ENCODE peak calls at places on chromosomes 4 and X, in five cellular contexts. One of them, this sample, is unnamed.

GRCh38 chr4:15586046-15586445 is 69.1 kb downstream of the FBXL5 start:
- DNase-seq in foreskin fibroblast: peak
- DNase-seq in A549: no peak
- DNase-seq in small intestine: no peak
- DNase-seq in CD4-positive, CD25-positive, alpha-beta regulatory T cell: no peak
- DNase-seq in this sample: peak

GRCh38 chr4:168694669-168695068 is 197.8 kb downstream of the PALLD start:
- DNase-seq in foreskin fibroblast: peak
- DNase-seq in A549: peak
- DNase-seq in small intestine: no peak
- DNase-seq in CD4-positive, CD25-positive, alpha-beta regulatory T cell: no peak
- DNase-seq in this sample: peak

GRCh38 chr4:73919691-73920090 is 50.5 kb downstream of the CXCL1 start:
- DNase-seq in foreskin fibroblast: peak
- DNase-seq in A549: no peak
- DNase-seq in small intestine: no peak
- DNase-seq in CD4-positive, CD25-positive, alpha-beta regulatory T cell: no peak
- DNase-seq in this sample: no peak

GRCh38 chr4:8770518-8771257 is 101.0 kb downstream of the HMX1 start:
- DNase-seq in foreskin fibroblast: no peak
- DNase-seq in A549: no peak
- DNase-seq in small intestine: no peak
- DNase-seq in CD4-positive, CD25-positive, alpha-beta regulatory T cell: no peak
- DNase-seq in this sample: no peak

GRCh38 chr4:180717451-180717850 is 1525.8 kb upstream of the TENM3 start:
- DNase-seq in foreskin fibroblast: no peak
- DNase-seq in A549: no peak
- DNase-seq in small intestine: no peak
- DNase-seq in CD4-positive, CD25-positive, alpha-beta regulatory T cell: no peak
- DNase-seq in this sample: peak

GRCh38 chrX:10017866-10018265 is 50.7 kb downstream of the CLDN34 start:
- DNase-seq in foreskin fibroblast: peak
- DNase-seq in A549: peak
- DNase-seq in small intestine: peak
- DNase-seq in CD4-positive, CD25-positive, alpha-beta regulatory T cell: no peak
- DNase-seq in this sample: peak

GRCh38 chr4:182470215-182470614 is 227.0 kb downstream of the TENM3 start:
- DNase-seq in foreskin fibroblast: no peak
- DNase-seq in A549: no peak
- DNase-seq in small intestine: no peak
- DNase-seq in CD4-positive, CD25-positive, alpha-beta regulatory T cell: no peak
- DNase-seq in this sample: no peak

GRCh38 chr4:14961292-14961691 is 41.0 kb upstream of the CPEB2 start:
- DNase-seq in foreskin fibroblast: no peak
- DNase-seq in A549: no peak
- DNase-seq in small intestine: peak
- DNase-seq in CD4-positive, CD25-positive, alpha-beta regulatory T cell: no peak
- DNase-seq in this sample: no peak

GRCh38 chrX:11407331-11408110 is 114.3 kb downstream of the AMELX start:
- DNase-seq in foreskin fibroblast: no peak
- DNase-seq in A549: no peak
- DNase-seq in small intestine: no peak
- DNase-seq in CD4-positive, CD25-positive, alpha-beta regulatory T cell: no peak
- DNase-seq in this sample: no peak

GRCh38 chr4:158129649-158130048 is 43.2 kb downstream of the GASK1B start:
- DNase-seq in foreskin fibroblast: peak
- DNase-seq in A549: no peak
- DNase-seq in small intestine: no peak
- DNase-seq in CD4-positive, CD25-positive, alpha-beta regulatory T cell: no peak
- DNase-seq in this sample: no peak

GRCh38 chr4:153019906-153020305 is 83.8 kb downstream of the FHDC1 start:
- DNase-seq in foreskin fibroblast: no peak
- DNase-seq in A549: no peak
- DNase-seq in small intestine: no peak
- DNase-seq in CD4-positive, CD25-positive, alpha-beta regulatory T cell: no peak
- DNase-seq in this sample: no peak

GRCh38 chrX:150680974-150681373 is 12.2 kb upstream of the MTMR1 start:
- DNase-seq in foreskin fibroblast: peak
- DNase-seq in A549: peak
- DNase-seq in small intestine: peak
- DNase-seq in CD4-positive, CD25-positive, alpha-beta regulatory T cell: peak
- DNase-seq in this sample: no peak

GRCh38 chrX:136541294-136541693 is 9.3 kb downstream of the VGLL1 start:
- DNase-seq in foreskin fibroblast: no peak
- DNase-seq in A549: no peak
- DNase-seq in small intestine: no peak
- DNase-seq in CD4-positive, CD25-positive, alpha-beta regulatory T cell: no peak
- DNase-seq in this sample: no peak

GRCh38 chrX:105870465-105870864 is 48.1 kb downstream of the NRK start:
- DNase-seq in foreskin fibroblast: peak
- DNase-seq in A549: no peak
- DNase-seq in small intestine: peak
- DNase-seq in CD4-positive, CD25-positive, alpha-beta regulatory T cell: no peak
- DNase-seq in this sample: no peak

GRCh38 chr4:185710487-185710995 is 101.5 kb downstream of the SORBS2 start:
- DNase-seq in foreskin fibroblast: no peak
- DNase-seq in A549: no peak
- DNase-seq in small intestine: no peak
- DNase-seq in CD4-positive, CD25-positive, alpha-beta regulatory T cell: no peak
- DNase-seq in this sample: peak

GRCh38 chr4:16693040-16693506 is 205.4 kb downstream of the LDB2 start:
- DNase-seq in foreskin fibroblast: no peak
- DNase-seq in A549: no peak
- DNase-seq in small intestine: no peak
- DNase-seq in CD4-positive, CD25-positive, alpha-beta regulatory T cell: no peak
- DNase-seq in this sample: no peak

GRCh38 chr4:183798921-183799307 is 106.2 kb upstream of the STOX2 start:
- DNase-seq in foreskin fibroblast: no peak
- DNase-seq in A549: no peak
- DNase-seq in small intestine: no peak
- DNase-seq in CD4-positive, CD25-positive, alpha-beta regulatory T cell: peak
- DNase-seq in this sample: no peak

GRCh38 chr4:24980064-24980690 is 50.6 kb downstream of the LGI2 start:
- DNase-seq in foreskin fibroblast: peak
- DNase-seq in A549: peak
- DNase-seq in small intestine: peak
- DNase-seq in CD4-positive, CD25-positive, alpha-beta regulatory T cell: peak
- DNase-seq in this sample: peak

GRCh38 chrX:1587161-1587560 is 4.2 kb upstream of the AKAP17A start:
- DNase-seq in foreskin fibroblast: no peak
- DNase-seq in A549: no peak
- DNase-seq in small intestine: no peak
- DNase-seq in CD4-positive, CD25-positive, alpha-beta regulatory T cell: no peak
- DNase-seq in this sample: no peak

GRCh38 chr4:37653601-37654000 is 32.6 kb downstream of the RELL1 start:
- DNase-seq in foreskin fibroblast: peak
- DNase-seq in A549: no peak
- DNase-seq in small intestine: no peak
- DNase-seq in CD4-positive, CD25-positive, alpha-beta regulatory T cell: no peak
- DNase-seq in this sample: no peak

GRCh38 chr4:72558655-72559054 is 10.4 kb downstream of the ADAMTS3 start:
- DNase-seq in foreskin fibroblast: no peak
- DNase-seq in A549: no peak
- DNase-seq in small intestine: no peak
- DNase-seq in CD4-positive, CD25-positive, alpha-beta regulatory T cell: no peak
- DNase-seq in this sample: no peak

GRCh38 chr4:148116264-148116663 is 325.9 kb downstream of the NR3C2 start:
- DNase-seq in foreskin fibroblast: peak
- DNase-seq in A549: no peak
- DNase-seq in small intestine: no peak
- DNase-seq in CD4-positive, CD25-positive, alpha-beta regulatory T cell: no peak
- DNase-seq in this sample: peak

GRCh38 chr4:88573995-88574394 is 18.3 kb upstream of the HERC3 start:
- DNase-seq in foreskin fibroblast: peak
- DNase-seq in A549: peak
- DNase-seq in small intestine: no peak
- DNase-seq in CD4-positive, CD25-positive, alpha-beta regulatory T cell: no peak
- DNase-seq in this sample: no peak

DNA sequence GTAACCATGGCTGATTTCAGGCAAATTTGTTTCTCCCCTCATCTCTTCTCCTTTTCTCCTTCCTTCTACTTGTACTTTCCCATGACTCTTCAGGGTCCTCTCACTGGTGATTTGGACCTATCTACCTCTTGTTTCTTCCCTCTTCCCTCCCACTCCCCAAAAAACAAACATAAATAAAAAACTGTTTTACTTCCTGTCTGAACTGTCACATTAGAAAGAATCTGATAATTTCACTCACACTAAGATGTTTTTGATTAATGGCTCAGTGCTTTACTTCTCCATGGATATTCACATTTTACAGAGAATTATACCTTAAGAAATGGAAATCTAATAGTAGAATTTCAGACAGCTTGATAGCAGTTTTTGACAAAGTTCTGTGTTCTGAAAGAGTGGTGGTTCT is 7.2 kb downstream of the STK26 start:
- DNase-seq in foreskin fibroblast: no peak
- DNase-seq in A549: no peak
- DNase-seq in small intestine: no peak
- DNase-seq in CD4-positive, CD25-positive, alpha-beta regulatory T cell: no peak
- DNase-seq in this sample: no peak
- H3K4me3 ChIP-seq in foreskin fibroblast: no peak
- H3K4me3 ChIP-seq in A549: no peak
- H3K4me3 ChIP-seq in small intestine: no peak
- H3K4me3 ChIP-seq in CD4-positive, CD25-positive, alpha-beta regulatory T cell: no peak
- H3K4me3 ChIP-seq in this sample: no peak

DNA sequence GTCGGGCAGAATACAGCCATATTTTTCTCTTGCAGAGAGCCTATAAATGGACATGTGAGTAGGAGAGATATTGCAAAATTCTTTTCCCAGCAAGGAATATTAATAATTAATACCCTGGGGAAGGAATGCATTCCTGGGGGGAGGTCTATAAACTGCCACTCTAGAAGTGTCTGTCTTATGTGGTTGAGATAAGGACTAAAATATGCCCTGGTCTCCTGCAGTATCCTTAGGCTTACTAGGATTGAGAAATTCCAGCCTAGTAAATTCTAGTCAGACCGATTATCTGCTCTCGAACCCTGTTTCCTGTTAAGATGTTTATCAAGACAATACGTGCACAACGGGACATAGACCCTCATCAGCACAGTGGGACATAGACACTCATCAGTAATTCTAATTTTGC is 872.6 kb downstream of the FSTL5 start:
- DNase-seq in foreskin fibroblast: peak
- DNase-seq in A549: no peak
- DNase-seq in small intestine: no peak
- DNase-seq in CD4-positive, CD25-positive, alpha-beta regulatory T cell: no peak
- DNase-seq in this sample: no peak
- H3K4me3 ChIP-seq in foreskin fibroblast: no peak
- H3K4me3 ChIP-seq in A549: no peak
- H3K4me3 ChIP-seq in small intestine: no peak
- H3K4me3 ChIP-seq in CD4-positive, CD25-positive, alpha-beta regulatory T cell: no peak
- H3K4me3 ChIP-seq in this sample: no peak

GRCh38 chr4:53587123-53587522 is 4.2 kb downstream of the LNX1 start:
- DNase-seq in foreskin fibroblast: no peak
- DNase-seq in A549: peak
- DNase-seq in small intestine: peak
- DNase-seq in CD4-positive, CD25-positive, alpha-beta regulatory T cell: no peak
- DNase-seq in this sample: no peak

GRCh38 chr4:53592128-53592527 is 842 bp upstream of the LNX1 start:
- DNase-seq in foreskin fibroblast: no peak
- DNase-seq in A549: no peak
- DNase-seq in small intestine: peak
- DNase-seq in CD4-positive, CD25-positive, alpha-beta regulatory T cell: no peak
- DNase-seq in this sample: no peak

GRCh38 chr4:53591372-53591892 is at the start of gene LNX1:
- DNase-seq in foreskin fibroblast: no peak
- DNase-seq in A549: no peak
- DNase-seq in small intestine: peak
- DNase-seq in CD4-positive, CD25-positive, alpha-beta regulatory T cell: no peak
- DNase-seq in this sample: no peak

GRCh38 chr4:53586121-53586816 is 5.0 kb downstream of the LNX1 start:
- DNase-seq in foreskin fibroblast: peak
- DNase-seq in A549: no peak
- DNase-seq in small intestine: no peak
- DNase-seq in CD4-positive, CD25-positive, alpha-beta regulatory T cell: no peak
- DNase-seq in this sample: peak

GRCh38 chr4:53589511-53589910 is 1.8 kb downstream of the LNX1 start:
- DNase-seq in foreskin fibroblast: no peak
- DNase-seq in A549: no peak
- DNase-seq in small intestine: peak
- DNase-seq in CD4-positive, CD25-positive, alpha-beta regulatory T cell: no peak
- DNase-seq in this sample: no peak
- H3K4me3 ChIP-seq in foreskin fibroblast: no peak
- H3K4me3 ChIP-seq in A549: no peak
- H3K4me3 ChIP-seq in small intestine: peak
- H3K4me3 ChIP-seq in CD4-positive, CD25-positive, alpha-beta regulatory T cell: no peak
- H3K4me3 ChIP-seq in this sample: no peak

DNA sequence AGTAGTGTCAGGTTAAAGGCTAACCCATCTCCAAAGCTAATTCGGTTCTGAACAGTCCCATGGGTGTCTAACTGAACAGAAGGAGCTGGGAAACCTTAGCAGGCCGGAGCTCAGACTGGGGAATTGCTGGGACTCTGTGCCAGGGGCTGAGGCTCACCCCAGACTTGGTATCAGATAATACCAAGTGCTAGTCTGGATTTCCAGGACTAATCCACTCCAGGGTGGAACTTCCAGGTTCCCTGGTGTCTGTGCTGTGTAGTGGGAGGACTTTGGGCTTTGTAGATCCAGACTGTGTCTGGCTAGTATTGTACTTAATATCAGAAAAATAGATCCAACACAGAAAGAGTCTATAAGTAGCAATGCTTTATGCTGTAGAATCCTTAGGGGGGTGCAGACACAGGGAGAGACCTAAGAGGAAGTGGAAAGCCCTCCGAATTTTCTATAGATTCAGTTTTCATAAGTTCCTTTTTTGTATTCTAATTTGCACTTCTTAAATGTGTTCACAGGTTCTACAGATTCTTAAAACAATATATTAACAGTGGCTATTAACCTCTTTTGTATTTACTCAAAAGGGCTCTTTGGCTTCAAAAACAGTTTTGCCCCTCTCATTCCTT is 4.1 kb downstream of the ZNF827 start:
- DNase-seq in foreskin fibroblast: no peak
- DNase-seq in A549: no peak
- DNase-seq in small intestine: peak
- DNase-seq in CD4-positive, CD25-positive, alpha-beta regulatory T cell: no peak
- DNase-seq in this sample: no peak
- H3K4me3 ChIP-seq in foreskin fibroblast: no peak
- H3K4me3 ChIP-seq in A549: no peak
- H3K4me3 ChIP-seq in small intestine: no peak
- H3K4me3 ChIP-seq in CD4-positive, CD25-positive, alpha-beta regulatory T cell: no peak
- H3K4me3 ChIP-seq in this sample: no peak

DNA sequence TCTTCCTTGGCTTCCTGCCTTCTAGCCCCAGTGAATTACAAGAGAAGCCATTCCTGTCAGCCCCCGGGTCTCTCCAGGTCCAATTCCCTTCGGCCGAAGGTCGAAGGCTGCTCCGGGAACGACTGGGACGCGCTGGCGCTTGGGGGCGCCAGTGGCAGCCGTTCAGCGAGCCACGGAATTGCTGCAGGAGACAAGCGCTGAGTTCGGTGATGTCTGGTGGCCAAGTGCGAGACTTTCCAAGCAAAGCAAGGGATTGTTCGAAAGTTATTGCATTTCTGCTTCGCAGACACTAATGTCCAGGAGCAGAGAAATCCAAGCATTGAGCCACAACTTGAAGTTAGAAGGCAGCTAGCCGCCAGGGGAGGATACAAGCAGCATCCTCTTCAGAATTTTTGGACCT is 1.1 kb upstream of the DKK2 start:
- DNase-seq in foreskin fibroblast: peak
- DNase-seq in A549: no peak
- DNase-seq in small intestine: peak
- DNase-seq in CD4-positive, CD25-positive, alpha-beta regulatory T cell: no peak
- DNase-seq in this sample: no peak
- H3K4me3 ChIP-seq in foreskin fibroblast: peak
- H3K4me3 ChIP-seq in A549: no peak
- H3K4me3 ChIP-seq in small intestine: no peak
- H3K4me3 ChIP-seq in CD4-positive, CD25-positive, alpha-beta regulatory T cell: no peak
- H3K4me3 ChIP-seq in this sample: peak

GRCh38 chr4:128381748-128382559 is 94.3 kb upstream of the PGRMC2 start:
- DNase-seq in foreskin fibroblast: no peak
- DNase-seq in A549: no peak
- DNase-seq in small intestine: no peak
- DNase-seq in CD4-positive, CD25-positive, alpha-beta regulatory T cell: no peak
- DNase-seq in this sample: no peak
- H3K4me3 ChIP-seq in foreskin fibroblast: no peak
- H3K4me3 ChIP-seq in A549: no peak
- H3K4me3 ChIP-seq in small intestine: no peak
- H3K4me3 ChIP-seq in CD4-positive, CD25-positive, alpha-beta regulatory T cell: no peak
- H3K4me3 ChIP-seq in this sample: no peak